ENCODE peak calls at places on chromosomes 2 and 18, in four cellular contexts. H is GM12892, L is transverse colon, F is endothelial cell of umbilical vein. V is an unnamed sample.

GRCh38 chr2:85134255-85135065 is 1.3 kb downstream of the TCF7L1 start:
- DNase-seq in H (no peak), L (peak), F (peak), V (peak)

GRCh38 chr18:35999925-36000324 is 27.4 kb downstream of the RMP24 start:
- DNase-seq in H (no peak), L (no peak), F (no peak), V (no peak)

GRCh38 chr2:235960716-235961640 is 207.2 kb downstream of the GBX2 start:
- DNase-seq in H (no peak), L (no peak), F (no peak), V (no peak)

GRCh38 chr2:186256540-186256939 is 229.5 kb upstream of the ZC3H15 start:
- DNase-seq in H (no peak), L (no peak), F (peak), V (no peak)

GRCh38 chr2:196967126-196967525 is 40.6 kb upstream of the PGAP1 start:
- DNase-seq in H (no peak), L (no peak), F (peak), V (no peak)

GRCh38 chr2:86037141-86037794 is 68.4 kb downstream of the POLR1A start:
- DNase-seq in H (no peak), L (peak), F (peak), V (peak)

GRCh38 chr2:24842081-24843050 is 49.1 kb downstream of the CENPO start:
- DNase-seq in H (no peak), L (no peak), F (no peak), V (no peak)

GRCh38 chr18:61703508-61703907 is 189.3 kb downstream of the RNF152 start:
- DNase-seq in H (no peak), L (no peak), F (no peak), V (no peak)

GRCh38 chr18:7645756-7646155 is 78.6 kb downstream of the PTPRM start:
- DNase-seq in H (no peak), L (no peak), F (peak), V (peak)

GRCh38 chr2:20525041-20526035 is 78.5 kb downstream of the RHOB start:
- DNase-seq in H (no peak), L (peak), F (no peak), V (no peak)

GRCh38 chr2:100396483-100396882 is 21.0 kb downstream of the CHST10 start:
- DNase-seq in H (no peak), L (no peak), F (no peak), V (no peak)

GRCh38 chr2:239928457-239929350 is 96.4 kb downstream of the NDUFA10 start:
- DNase-seq in H (no peak), L (no peak), F (no peak), V (no peak)

GRCh38 chr18:45284174-45284573 is 331.1 kb upstream of the SLC14A2 start:
- DNase-seq in H (no peak), L (no peak), F (no peak), V (no peak)

GRCh38 chr2:11344956-11345671 is 678 bp upstream of the ROCK2 start:
- DNase-seq in H (no peak), L (peak), F (peak), V (peak)

GRCh38 chr2:107669335-107669734 is 157.4 kb upstream of the RGPD4 start:
- DNase-seq in H (no peak), L (no peak), F (no peak), V (no peak)

GRCh38 chr2:26770986-26771586 is 7.0 kb downstream of the SLC35F6 start:
- DNase-seq in H (no peak), L (peak), F (peak), V (peak)
- TF ChIP-seq POLR2A in H (no peak), L (no peak), F (no peak), V (no peak)

DNA sequence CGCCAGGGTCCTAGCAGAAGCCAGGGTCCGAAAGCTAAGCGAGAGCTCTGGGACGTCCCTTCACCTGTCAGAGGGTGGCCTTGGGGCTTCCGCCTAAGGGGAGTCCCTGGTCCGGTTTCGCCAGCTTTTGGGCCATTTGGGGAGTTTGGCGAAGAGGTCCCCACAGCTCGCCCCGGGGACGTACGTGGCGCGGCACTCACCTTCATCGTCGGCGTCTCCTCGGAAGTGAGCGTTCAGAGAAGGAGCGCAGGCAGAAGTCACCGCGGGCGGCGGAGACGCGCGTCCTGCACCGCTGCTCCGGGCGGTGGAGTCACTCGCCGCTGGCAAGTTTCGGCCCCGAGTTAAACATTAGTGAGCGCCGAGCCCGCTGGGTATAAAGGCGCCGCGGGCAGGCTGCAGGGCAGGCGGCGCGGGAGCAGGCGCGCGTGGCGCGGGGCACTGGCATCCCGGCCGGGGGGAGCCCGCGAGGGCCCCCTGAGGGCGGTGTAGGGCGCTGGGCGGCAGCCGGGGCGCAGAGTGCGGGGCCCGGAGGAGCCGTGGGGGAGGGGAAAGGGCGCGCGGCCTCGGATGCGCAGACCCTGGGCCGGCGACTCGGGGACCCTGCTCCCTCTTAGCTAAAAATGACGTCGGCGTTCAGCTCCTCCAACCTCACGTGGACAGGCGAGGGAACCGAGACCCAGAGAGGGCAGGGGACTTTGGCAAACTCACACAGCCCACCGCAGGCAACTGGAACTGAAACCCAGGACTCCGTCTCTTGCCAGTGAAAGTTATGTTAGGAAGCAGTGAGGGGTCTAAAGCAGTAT is at the start of gene DPP4:
- DNase-seq in H (peak), L (peak), F (peak), V (peak)
- TF ChIP-seq POLR2A in H (no peak), L (no peak), F (no peak), V (no peak)

GRCh38 chr2:96146151-96146880 is 1.1 kb upstream of the DUSP2 start:
- DNase-seq in H (peak), L (peak), F (no peak), V (peak)
- TF ChIP-seq POLR2A in H (peak), L (no peak), F (no peak), V (no peak)

GRCh38 chr2:202881570-202881969 is 10.0 kb upstream of the ICA1L start:
- DNase-seq in H (no peak), L (no peak), F (no peak), V (no peak)

DNA sequence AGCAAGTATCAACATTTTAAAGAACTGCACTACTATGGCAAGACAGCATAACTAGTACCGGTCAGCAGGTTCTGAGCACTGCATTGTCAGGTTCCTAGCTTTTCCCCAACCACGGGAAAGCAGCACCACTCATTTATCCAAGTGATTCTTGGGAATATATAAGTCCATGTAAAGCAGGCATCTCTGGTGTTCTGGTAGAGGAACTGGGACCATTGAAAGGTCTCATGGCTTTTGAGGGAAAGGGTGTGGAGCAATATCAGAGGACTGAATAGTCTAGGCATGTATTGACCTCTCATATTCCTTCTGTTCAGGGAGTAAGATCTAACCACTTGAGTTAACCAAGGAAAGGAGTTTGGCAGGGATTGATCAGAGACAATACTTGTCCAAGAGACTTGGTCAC is 6.1 kb upstream of the ICA1L start:
- DNase-seq in H (no peak), L (no peak), F (no peak), V (no peak)
- TF ChIP-seq POLR2A in H (no peak), L (no peak), F (no peak), V (no peak)

GRCh38 chr2:234133004-234133403 is 82.5 kb downstream of the SPP2 start:
- DNase-seq in H (no peak), L (no peak), F (no peak), V (no peak)
- TF ChIP-seq POLR2A in H (no peak), L (no peak), F (no peak), V (no peak)

DNA sequence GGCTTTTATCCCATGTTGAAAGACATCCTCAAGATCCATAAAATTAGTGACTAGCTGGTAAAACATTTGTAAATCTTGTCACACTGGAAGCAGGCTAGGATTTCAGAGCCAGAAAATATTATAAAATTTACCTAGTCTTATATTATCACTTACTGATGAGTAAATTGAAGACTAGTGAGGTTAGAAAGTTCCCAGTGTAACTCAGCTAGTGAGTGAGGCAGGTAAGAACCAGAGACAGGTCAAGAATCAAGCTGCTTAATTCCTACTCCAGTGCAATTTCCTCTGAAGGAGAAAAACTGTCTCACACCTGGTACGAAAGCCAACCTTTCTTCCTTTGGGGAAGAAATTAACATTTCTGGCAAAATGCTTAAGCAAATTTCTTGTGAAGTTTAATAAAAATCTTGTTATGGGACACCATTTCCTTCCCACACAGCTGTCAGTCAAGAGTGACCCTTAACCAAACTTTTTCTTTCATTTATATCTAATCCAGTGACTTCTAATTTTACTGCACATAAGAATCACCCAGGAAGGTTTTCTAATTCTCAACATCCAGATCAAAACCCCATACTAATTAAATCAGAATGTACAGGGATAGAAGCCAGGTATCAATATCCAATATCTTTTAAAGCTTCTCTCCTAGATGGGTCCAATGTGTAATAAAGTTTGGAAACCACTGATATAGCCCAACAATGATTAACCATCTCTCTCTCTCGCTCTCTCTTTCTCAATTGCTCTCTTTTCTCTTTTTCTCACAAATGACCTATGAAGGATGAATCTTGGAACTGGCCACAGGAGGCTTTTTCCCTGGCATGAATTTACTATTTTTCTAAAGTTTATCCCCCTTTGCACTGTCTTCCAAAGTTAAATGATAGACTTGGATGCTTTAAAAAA is 264.3 kb upstream of the SLC39A10 start:
- DNase-seq in H (no peak), L (no peak), F (no peak), V (no peak)
- TF ChIP-seq POLR2A in H (no peak), L (no peak), F (no peak), V (no peak)

GRCh38 chr2:218368621-218369153 is 12.0 kb downstream of the CATIP start:
- DNase-seq in H (no peak), L (peak), F (no peak), V (no peak)

GRCh38 chr2:218368150-218368528 is 11.5 kb downstream of the CATIP start:
- DNase-seq in H (no peak), L (no peak), F (no peak), V (no peak)

GRCh38 chr2:218366621-218367414 is 10.2 kb downstream of the CATIP start:
- DNase-seq in H (no peak), L (no peak), F (no peak), V (no peak)

GRCh38 chr2:218369374-218369773 is 12.7 kb upstream of the SLC11A1 start:
- DNase-seq in H (no peak), L (no peak), F (no peak), V (no peak)

GRCh38 chr2:218367415-218368149 is 10.9 kb downstream of the CATIP start:
- DNase-seq in H (peak), L (peak), F (peak), V (peak)
- TF ChIP-seq POLR2A in H (peak), L (peak), F (peak), V (peak)

DNA sequence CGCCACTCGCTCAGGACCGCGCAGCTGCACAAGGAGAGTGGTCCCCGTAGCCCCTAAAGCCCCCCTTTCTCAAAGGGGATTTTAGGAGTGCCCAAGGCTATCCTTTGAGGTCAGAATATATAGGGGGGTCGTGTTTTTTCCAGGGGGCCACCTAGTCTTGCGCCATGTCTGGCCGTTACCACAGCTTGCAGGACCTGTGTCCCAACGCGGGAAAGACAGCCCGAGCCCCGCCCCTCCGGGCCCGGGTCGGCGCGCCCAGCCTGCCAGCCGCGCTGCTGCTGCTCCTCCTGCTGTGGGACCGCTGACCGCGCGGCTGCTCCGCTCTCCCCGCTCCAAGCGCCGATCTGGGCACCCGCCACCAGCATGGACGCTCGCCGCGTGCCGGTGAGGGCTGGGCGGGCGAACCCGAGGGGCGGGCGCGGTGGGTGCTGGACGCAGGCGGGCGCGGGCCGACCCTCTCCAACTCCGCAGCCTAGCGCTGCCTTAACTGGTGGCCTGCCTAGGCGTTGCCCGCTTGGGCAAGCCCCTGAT is at the start of gene CDCA7:
- DNase-seq in H (peak), L (peak), F (peak), V (peak)
- TF ChIP-seq POLR2A in H (peak), L (peak), F (no peak), V (no peak)